ENCODE peak calls at places on chromosomes 1 and 21, in five cellular contexts. O, S, H, G and Y are unnamed samples.

GRCh38 chr1:184664042-184664659 is 90.5 kb downstream of the EDEM3 start:
- DNase-seq in O (peak), S (peak), H (peak), G (peak), Y (peak)

GRCh38 chr1:32273389-32274208 is 18.3 kb upstream of the HDAC1 start:
- DNase-seq in O (peak), S (no peak), H (no peak), G (no peak), Y (no peak)

GRCh38 chr1:218742478-218743260 is 397.5 kb downstream of the TGFB2 start:
- DNase-seq in O (no peak), S (no peak), H (no peak), G (no peak), Y (no peak)

GRCh38 chr1:214880956-214881355 is 201.6 kb upstream of the KCNK2 start:
- DNase-seq in O (no peak), S (no peak), H (no peak), G (no peak), Y (no peak)

GRCh38 chr1:207421078-207421477 is 33.0 kb upstream of the CR2 start:
- DNase-seq in O (no peak), S (no peak), H (no peak), G (no peak), Y (no peak)

GRCh38 chr1:19013826-19014548 is 57.5 kb upstream of the IFFO2 start:
- DNase-seq in O (peak), S (no peak), H (peak), G (no peak), Y (no peak)

GRCh38 chr1:230345139-230345885 is 80.8 kb downstream of the PGBD5 start:
- DNase-seq in O (no peak), S (no peak), H (no peak), G (no peak), Y (no peak)

GRCh38 chr1:231541842-231542241 is 13.4 kb downstream of the TSNAX start:
- DNase-seq in O (no peak), S (no peak), H (no peak), G (no peak), Y (no peak)

GRCh38 chr1:66490817-66491216 is 43.1 kb upstream of the SGIP1 start:
- DNase-seq in O (no peak), S (no peak), H (no peak), G (no peak), Y (no peak)

GRCh38 chr1:23904748-23905357 is 8.3 kb downstream of the CNR2 start:
- DNase-seq in O (no peak), S (no peak), H (no peak), G (no peak), Y (no peak)

GRCh38 chr1:6660415-6661049 is 35.9 kb downstream of the THAP3 start:
- DNase-seq in O (no peak), S (no peak), H (no peak), G (no peak), Y (no peak)

GRCh38 chr1:209622841-209623829 is 29.1 kb downstream of the LAMB3 start:
- DNase-seq in O (no peak), S (no peak), H (no peak), G (no peak), Y (no peak)

GRCh38 chr1:197921235-197922069 is 4.3 kb downstream of the LHX9 start:
- DNase-seq in O (no peak), S (no peak), H (no peak), G (no peak), Y (no peak)

GRCh38 chr1:7505871-7506676 is 265.0 kb upstream of the VAMP3 start:
- DNase-seq in O (no peak), S (no peak), H (no peak), G (no peak), Y (no peak)

GRCh38 chr1:59898927-59899326 is 27.6 kb downstream of the CYP2J2 start:
- DNase-seq in O (no peak), S (no peak), H (no peak), G (no peak), Y (no peak)

GRCh38 chr1:212355230-212355969 is 59.3 kb downstream of the PACC1 start:
- DNase-seq in O (no peak), S (no peak), H (no peak), G (no peak), Y (no peak)

GRCh38 chr1:34740161-34740875 is 14.5 kb upstream of the GJB5 start:
- DNase-seq in O (no peak), S (no peak), H (no peak), G (no peak), Y (no peak)

GRCh38 chr1:31934706-31935629 is 3.2 kb downstream of the PTP4A2 start:
- DNase-seq in O (no peak), S (no peak), H (no peak), G (no peak), Y (no peak)

GRCh38 chr21:41426656-41427311 is 745 bp downstream of the MX1 start:
- DNase-seq in O (no peak), S (no peak), H (no peak), G (no peak), Y (no peak)

GRCh38 chr1:99264201-99265021 is at the start of gene PLPPR4:
- DNase-seq in O (peak), S (no peak), H (peak), G (peak), Y (peak)

GRCh38 chr1:29655945-29656866 is 419.9 kb downstream of the PTPRU start:
- DNase-seq in O (no peak), S (no peak), H (no peak), G (no peak), Y (no peak)

GRCh38 chr1:149936992-149937705 is 470 bp upstream of the MTMR11 start:
- DNase-seq in O (no peak), S (peak), H (no peak), G (peak), Y (no peak)

GRCh38 chr1:198199105-198199504 is 42.3 kb downstream of the NEK7 start:
- DNase-seq in O (no peak), S (no peak), H (no peak), G (no peak), Y (no peak)

DNA sequence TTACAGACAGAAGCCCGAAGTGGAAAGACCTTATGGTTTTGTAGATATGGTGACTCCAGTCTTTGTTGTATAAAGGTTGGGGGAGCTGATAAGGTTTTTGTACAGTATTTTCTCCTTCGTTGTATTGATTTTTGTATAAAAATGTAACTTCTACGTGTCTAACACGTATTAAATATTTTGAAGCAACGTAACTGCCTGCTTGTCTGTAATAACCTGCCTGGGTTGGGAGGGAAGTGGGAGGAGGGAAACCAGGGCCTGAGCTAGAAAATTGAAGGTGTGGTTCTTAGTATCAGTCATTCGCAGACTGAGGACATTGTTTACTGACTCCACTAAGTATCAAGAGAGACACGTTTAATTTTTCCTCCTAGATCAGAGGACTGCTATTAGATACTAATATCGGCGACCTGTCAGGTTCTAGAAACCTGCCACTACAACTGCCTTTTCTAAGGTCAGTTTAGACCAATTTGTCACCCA is 2.2 kb downstream of the IER5 start:
- DNase-seq in O (no peak), S (no peak), H (no peak), G (no peak), Y (no peak)
- TF ChIP-seq POLR2AphosphoS5 in O (no peak), S (no peak), H (no peak), G (no peak), Y (peak)

DNA sequence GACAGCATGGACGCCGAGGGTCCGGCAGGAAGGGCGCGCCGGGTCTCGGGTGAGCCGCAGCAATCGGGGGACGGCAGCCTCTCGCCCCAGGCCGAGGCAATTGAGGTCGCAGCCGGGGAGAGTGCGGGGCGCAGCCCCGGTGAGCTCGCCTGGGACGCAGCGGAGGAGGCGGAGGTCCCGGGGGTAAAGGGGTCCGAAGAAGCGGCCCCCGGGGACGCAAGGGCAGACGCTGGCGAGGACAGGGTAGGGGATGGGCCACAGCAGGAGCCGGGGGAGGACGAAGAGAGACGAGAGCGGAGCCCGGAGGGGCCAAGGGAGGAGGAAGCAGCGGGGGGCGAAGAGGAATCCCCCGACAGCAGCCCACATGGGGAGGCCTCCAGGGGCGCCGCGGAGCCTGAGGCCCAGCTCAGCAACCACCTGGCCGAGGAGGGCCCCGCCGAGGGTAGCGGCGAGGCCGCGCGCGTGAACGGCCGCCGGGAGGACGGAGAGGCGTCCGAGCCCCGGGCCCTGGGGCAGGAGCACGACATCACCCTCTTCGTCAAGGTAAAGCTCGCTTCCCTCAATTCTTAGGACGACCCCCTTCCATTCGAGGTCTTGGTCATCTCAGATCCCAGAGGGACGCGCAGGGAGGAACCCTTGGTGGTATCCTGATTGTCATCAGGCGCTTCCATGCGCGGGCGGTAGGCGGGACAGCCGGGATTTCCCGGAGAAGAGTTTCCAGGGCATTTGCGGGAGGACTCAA is 1.6 kb downstream of the CLIC6 start:
- DNase-seq in O (peak), S (no peak), H (no peak), G (no peak), Y (peak)
- TF ChIP-seq POLR2A in O (no peak), S (no peak), H (no peak), G (no peak), Y (peak)

DNA sequence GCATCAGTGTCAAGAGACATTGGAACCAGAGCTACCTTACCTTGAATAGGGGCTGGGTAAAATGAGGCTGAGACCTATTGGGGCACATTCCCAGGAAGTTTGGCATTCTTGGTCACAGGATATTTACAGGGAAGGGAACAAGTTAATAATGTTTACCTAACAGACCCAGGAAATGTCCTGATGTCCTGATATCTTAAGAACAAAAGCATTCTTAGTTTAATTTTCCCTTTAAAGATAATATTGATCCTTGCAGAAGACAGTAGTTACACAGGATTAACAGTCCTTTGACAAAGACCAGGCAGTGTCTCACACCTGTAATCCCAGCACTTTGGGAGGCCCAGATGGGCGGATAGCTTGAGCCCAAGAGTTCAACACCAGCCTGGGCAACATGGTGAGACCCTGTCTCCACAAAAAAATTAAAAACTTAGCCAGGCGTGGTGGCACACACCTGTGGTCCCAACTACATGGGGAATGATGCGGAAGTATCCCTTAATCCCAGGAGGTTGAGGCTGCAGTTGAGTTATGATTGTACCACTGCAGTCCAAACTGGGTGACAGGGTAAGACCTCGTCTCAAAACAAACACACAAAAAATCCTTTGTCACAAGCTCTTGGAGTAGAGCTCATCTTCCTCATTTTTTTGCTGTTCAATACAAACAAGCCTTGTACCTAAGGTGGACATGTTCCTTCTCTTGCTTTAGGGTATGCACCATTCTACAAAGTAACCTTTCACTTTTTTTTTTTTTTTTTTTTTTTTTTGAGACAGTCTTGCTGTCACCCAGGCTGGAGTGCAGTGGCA is 1.3 kb upstream of the TOMM20 start:
- DNase-seq in O (no peak), S (no peak), H (no peak), G (no peak), Y (no peak)
- TF ChIP-seq POLR2AphosphoS5 in O (no peak), S (no peak), H (no peak), G (no peak), Y (peak)

GRCh38 chr1:154557939-154558609 is 388 bp downstream of the UBE2Q1 start:
- DNase-seq in O (peak), S (peak), H (peak), G (no peak), Y (no peak)

GRCh38 chr1:154559496-154559950 is 1.1 kb upstream of the UBE2Q1 start:
- DNase-seq in O (peak), S (peak), H (peak), G (peak), Y (peak)

GRCh38 chr1:154557248-154557938 is 1.1 kb downstream of the UBE2Q1 start:
- DNase-seq in O (no peak), S (no peak), H (no peak), G (no peak), Y (no peak)

GRCh38 chr1:154556422-154556821 is 2.0 kb downstream of the UBE2Q1 start:
- DNase-seq in O (no peak), S (no peak), H (peak), G (no peak), Y (no peak)

DNA sequence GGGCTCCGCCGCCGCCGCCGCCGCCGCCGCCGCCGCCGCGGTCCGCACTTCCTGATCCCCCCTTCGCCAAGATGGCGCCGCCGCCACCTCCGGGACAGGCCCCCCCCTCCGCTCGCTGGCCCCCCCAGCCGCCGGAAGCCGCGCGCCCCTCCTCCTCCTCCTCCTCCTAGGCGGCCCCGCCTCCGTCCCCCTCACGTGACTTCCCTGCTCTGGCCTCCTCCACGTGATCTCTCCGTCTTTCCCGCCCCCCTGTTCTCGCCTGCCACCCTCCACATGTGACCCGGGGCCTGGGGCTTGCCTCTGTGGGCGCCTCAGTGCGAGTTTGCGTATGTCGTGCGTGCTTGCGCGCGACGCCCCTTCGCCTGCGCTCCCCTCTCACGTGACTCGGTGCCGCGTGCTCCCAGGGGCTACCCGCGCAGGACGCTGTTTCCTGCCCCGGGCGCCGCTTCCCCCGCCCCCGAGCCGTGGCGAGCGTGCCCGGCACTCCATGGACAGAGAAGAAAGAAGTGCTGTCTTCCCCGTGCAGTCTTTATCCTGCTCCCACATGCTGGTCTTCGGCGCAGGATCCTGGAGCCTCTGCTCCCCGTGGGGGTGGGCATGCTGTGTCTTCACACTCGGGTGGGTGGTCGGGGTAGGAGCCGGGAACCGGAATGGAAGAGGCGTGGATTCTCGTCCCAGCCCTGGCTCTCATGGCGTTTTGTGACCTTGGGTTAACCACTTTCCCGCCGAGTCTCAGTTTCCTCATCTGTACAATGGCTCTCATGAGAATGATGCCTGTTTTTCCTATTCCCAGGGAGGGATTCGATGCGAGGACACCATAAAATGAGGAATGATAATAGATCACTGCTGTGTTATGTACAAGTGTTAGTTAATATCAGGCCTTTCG is at the start of gene UBE2Q1:
- DNase-seq in O (peak), S (peak), H (peak), G (peak), Y (peak)
- TF ChIP-seq POLR2A in O (no peak), S (peak), H (peak), G (peak), Y (peak)

GRCh38 chr21:37074195-37074510 is 1.1 kb downstream of the TTC3 start:
- DNase-seq in O (no peak), S (no peak), H (no peak), G (no peak), Y (no peak)
- TF ChIP-seq POLR2AphosphoS5 in O (no peak), S (no peak), H (no peak), G (no peak), Y (no peak)

GRCh38 chr1:228494391-228494790 is 7.2 kb downstream of the RNF187 start:
- DNase-seq in O (no peak), S (no peak), H (no peak), G (no peak), Y (no peak)

GRCh38 chr1:228496494-228496893 is 9.3 kb downstream of the RNF187 start:
- DNase-seq in O (no peak), S (no peak), H (no peak), G (no peak), Y (no peak)

GRCh38 chr1:228496084-228496483 is 8.9 kb downstream of the RNF187 start:
- DNase-seq in O (no peak), S (no peak), H (no peak), G (no peak), Y (no peak)

GRCh38 chr1:228494044-228494353 is 6.8 kb downstream of the RNF187 start:
- DNase-seq in O (no peak), S (no peak), H (no peak), G (no peak), Y (no peak)

GRCh38 chr1:228494970-228495853 is 8.0 kb downstream of the RNF187 start:
- DNase-seq in O (no peak), S (no peak), H (no peak), G (no peak), Y (no peak)
- TF ChIP-seq POLR2A in O (no peak), S (no peak), H (no peak), G (no peak), Y (no peak)

DNA sequence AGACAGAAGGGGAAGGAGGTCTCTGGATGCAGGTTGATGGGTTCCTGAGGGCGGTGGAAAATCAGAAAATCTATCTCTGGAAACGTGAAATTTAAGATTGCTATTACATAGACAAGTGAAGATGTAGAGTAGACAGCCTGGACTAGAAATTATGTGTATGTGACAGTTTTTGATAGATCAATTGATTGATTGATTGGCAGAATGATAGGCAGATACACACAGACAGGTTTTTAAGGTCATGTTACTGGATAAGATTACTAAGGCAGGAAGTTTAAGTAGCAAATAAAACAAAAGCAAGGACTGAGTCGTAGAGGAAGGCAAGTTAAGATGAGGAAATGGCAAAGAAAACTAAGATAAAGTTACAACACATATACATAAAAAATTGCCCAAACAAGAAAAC is 124.7 kb downstream of the RGS21 start:
- DNase-seq in O (no peak), S (no peak), H (no peak), G (no peak), Y (no peak)
- TF ChIP-seq POLR2AphosphoS5 in O (no peak), S (no peak), H (no peak), G (no peak), Y (no peak)

DNA sequence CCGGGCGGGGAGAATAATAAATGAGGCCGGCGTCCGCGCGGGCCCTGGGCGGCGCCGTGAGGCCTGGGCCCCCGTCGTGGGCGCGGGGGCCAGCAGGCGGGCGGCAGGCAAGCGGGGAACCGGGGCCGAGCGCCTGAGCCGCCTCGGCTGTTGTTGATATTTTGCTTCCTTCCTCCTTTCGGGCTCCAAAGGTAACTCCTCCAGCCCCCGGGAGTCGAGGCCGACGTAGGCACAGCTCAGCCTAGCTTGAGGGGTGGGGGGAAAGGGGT is at the start of gene MEF2D:
- DNase-seq in O (no peak), S (no peak), H (no peak), G (no peak), Y (no peak)
- TF ChIP-seq POLR2A in O (no peak), S (peak), H (no peak), G (no peak), Y (peak)